ENCODE peak calls at places on chromosomes 12 and 14, in five cellular contexts. N, W, S, Z and M are unnamed samples.

GRCh38 chr12:51218607-51219161 is 822 bp upstream of the POU6F1 start:
- DNase-seq in Z (no peak), W (no peak), N (no peak), S (no peak), M (no peak)

GRCh38 chr12:19643635-19644034 is 204.3 kb downstream of the AEBP2 start:
- DNase-seq in Z (peak), S (no peak), N (peak), W (peak), M (peak)

GRCh38 chr14:105012171-105012985 is 8.5 kb downstream of the CDCA4 start:
- DNase-seq in W (no peak), Z (no peak), S (peak), N (no peak), M (no peak)

GRCh38 chr12:64400041-64400440 is 4.2 kb upstream of the XPOT start:
- DNase-seq in W (peak), S (no peak), Z (no peak), N (peak), M (peak)

GRCh38 chr14:67665886-67666285 is 8.5 kb downstream of the VTI1B start:
- DNase-seq in W (peak), Z (no peak), N (peak), S (no peak), M (peak)

GRCh38 chr12:102918840-102919239 is 1.8 kb upstream of the PAH start:
- DNase-seq in N (no peak), W (no peak), S (no peak), Z (no peak), M (no peak)

GRCh38 chr12:71873821-71874220 is 34.3 kb downstream of the TBC1D15 start:
- DNase-seq in S (no peak), N (no peak), W (peak), Z (no peak), M (no peak)

GRCh38 chr12:79455314-79455713 is 235.4 kb downstream of the PAWR start:
- DNase-seq in S (no peak), W (peak), Z (no peak), N (peak), M (no peak)

GRCh38 chr12:105091495-105092206 is 7.4 kb upstream of the ALDH1L2 start:
- DNase-seq in S (no peak), Z (no peak), W (no peak), N (no peak), M (no peak)

GRCh38 chr12:42104087-42104486 is 40.6 kb downstream of the GXYLT1 start:
- DNase-seq in S (no peak), W (no peak), N (no peak), Z (no peak), M (no peak)
- TF ChIP-seq CTCF in S (no peak), W (peak), N (peak), Z (no peak), M (peak)

GRCh38 chr14:94113490-94113889 is 3.0 kb downstream of the IFI27 start:
- DNase-seq in Z (no peak), W (peak), S (peak), N (no peak), M (peak)
- H3K4me3 ChIP-seq in Z (no peak), W (no peak), S (no peak), N (no peak), M (no peak)

DNA sequence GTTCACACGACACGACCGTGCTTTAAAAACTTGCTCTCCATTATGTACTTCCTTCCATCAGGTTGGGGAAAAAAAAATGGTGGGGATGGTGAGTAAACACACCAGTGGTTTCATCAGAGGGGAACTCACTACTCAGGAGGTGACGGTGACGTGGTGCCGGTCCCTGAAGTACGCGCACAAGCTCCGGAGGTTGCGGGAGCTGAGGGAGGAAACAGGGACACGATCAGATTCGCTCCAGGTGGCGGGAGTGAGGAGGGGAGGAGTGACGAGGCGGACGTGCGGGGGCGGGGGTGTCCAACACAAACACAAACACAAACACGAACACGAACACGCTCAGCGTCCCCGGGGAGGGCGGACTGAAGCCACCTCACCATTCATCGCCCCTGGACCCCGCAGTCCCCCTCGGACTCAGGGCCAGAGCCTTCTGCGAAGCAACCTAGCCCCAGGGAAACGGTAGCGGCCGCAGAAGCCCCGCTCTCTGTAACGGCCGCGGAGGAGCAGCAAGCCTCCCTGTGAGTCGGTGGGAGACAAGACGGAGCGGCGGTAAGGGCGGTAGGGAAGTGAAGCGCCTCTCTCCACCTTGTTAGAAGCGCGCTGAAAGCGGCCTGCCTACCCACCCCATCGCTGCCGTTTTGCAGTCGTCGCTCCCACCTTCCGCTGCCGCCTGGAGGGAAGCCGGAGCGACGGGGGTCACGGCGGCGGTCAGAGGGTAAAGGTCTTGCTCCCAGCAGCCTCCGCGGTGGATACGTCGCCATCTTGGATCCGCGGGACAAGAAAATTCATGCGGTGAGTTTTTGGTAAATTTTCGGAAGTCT is at the start of gene CNOT2:
- DNase-seq in Z (peak), S (peak), N (peak), W (peak), M (peak)
- TF ChIP-seq CTCF in Z (no peak), S (no peak), N (no peak), W (no peak), M (no peak)

DNA sequence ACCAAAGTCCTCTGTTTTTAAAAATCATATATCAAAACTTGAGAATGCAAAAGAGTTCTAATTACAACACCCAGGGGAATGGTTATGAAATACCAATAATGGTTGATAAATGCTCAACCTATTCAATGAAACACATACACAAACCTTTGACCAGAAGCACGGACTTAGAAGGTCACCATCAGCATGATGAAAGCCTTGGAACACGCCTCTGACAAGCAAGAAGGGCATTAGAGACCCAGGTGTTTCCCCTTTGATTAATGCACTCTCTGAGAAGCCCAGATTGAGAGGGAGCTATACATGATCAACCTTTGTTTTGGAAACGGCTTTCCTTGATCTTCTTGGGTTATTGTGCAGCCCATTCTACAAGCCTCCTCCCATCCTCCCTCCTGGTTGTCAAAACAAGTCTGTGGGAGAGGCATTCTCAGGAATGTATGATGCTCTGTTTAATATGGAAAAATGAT is 69.0 kb downstream of the ZFP36L1 start:
- DNase-seq in N (no peak), Z (no peak), W (no peak), S (no peak), M (no peak)
- H3K4me3 ChIP-seq in N (no peak), Z (no peak), W (no peak), S (no peak), M (no peak)

GRCh38 chr12:124500232-124501079 is 67.0 kb downstream of the NCOR2 start:
- DNase-seq in N (peak), W (no peak), Z (peak), S (peak), M (peak)

GRCh38 chr12:124499873-124500231 is 67.6 kb downstream of the NCOR2 start:
- DNase-seq in N (no peak), S (no peak), Z (no peak), W (no peak), M (no peak)

GRCh38 chr12:124498178-124498869 is 69.1 kb downstream of the NCOR2 start:
- DNase-seq in W (peak), Z (no peak), S (peak), N (peak), M (peak)

GRCh38 chr12:124497658-124498057 is 69.8 kb downstream of the NCOR2 start:
- DNase-seq in S (peak), W (peak), N (peak), Z (no peak), M (peak)

DNA sequence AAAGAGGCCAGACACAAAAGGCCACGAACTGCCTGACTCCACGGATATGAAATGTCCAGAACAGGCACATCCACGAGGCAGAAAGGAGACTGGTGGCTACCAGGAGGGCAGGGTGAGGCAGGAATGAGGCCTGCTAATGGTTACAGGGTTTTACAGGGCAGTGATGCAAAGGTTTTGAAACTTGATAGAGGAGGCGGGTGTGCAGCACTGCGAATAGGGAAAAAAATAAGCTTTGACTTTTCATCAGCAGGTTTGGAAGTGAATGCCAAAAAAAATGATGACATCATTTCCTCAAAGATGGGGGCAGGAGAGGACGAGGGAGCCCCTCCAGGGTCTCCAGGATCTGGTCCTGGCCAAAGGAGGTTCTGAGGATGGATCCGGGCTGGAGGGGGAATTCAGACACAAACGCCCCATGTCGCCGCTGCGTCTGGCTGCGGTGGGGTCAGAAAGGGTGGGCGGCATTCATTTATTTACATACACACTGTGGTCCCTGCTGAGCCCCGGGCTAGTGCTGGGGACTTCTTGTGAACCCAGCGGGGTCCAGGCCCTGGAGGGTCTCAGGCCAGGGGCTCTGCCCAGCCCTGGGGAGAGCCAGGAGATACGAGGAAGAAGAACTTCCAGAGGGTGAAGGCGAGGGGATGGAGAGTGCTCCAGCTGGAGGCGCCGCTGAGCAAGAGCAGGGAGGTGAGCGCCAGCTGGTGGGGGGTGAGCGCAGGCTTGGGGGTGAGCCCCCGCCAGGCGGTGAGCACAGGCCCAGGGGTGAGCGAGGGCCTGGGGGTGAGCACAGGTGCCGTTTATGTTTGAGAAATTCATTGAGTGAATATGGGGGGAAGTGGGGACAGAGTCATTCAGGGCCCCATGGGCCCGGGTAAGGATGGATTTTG is 68.3 kb downstream of the NCOR2 start:
- DNase-seq in N (no peak), W (peak), Z (no peak), S (peak), M (peak)
- TF ChIP-seq CTCF in N (no peak), W (peak), Z (peak), S (no peak), M (peak)